ENCODE peak calls at places on chromosomes 16 and 17, in seven cellular contexts. J, K, Y, L, B, N and M are unnamed samples.

GRCh38 chr16:84851192-84852127 is 31.7 kb downstream of the CRISPLD2 start:
- DNase-seq in J (peak), Y (peak), B (no peak), K (no peak), N (no peak), L (no peak), M (peak)

GRCh38 chr16:28623172-28623711 is 13.4 kb upstream of the SULT1A1 start:
- DNase-seq in Y (no peak), N (peak), L (no peak), K (peak), B (peak), J (peak), M (peak)

GRCh38 chr17:82235775-82236141 is 6.9 kb downstream of the SLC16A3 start:
- DNase-seq in J (no peak), L (no peak), K (no peak), N (peak), B (no peak), Y (no peak), M (peak)

GRCh38 chr16:3076577-3076976 is 11.1 kb downstream of the IL32 start:
- DNase-seq in K (no peak), N (no peak), Y (no peak), J (no peak), L (no peak), B (no peak), M (no peak)

GRCh38 chr17:74757931-74758845 is 9.8 kb downstream of the NHERF1 start:
- DNase-seq in L (no peak), N (no peak), Y (no peak), K (no peak), J (no peak), B (no peak), M (no peak)

GRCh38 chr16:85327731-85328664 is 215.7 kb upstream of the CIBAR2 start:
- DNase-seq in L (no peak), B (no peak), K (no peak), Y (no peak), J (no peak), N (no peak), M (no peak)

GRCh38 chr16:67641779-67642708 is 2.9 kb upstream of the CARMIL2 start:
- DNase-seq in B (no peak), J (peak), K (no peak), L (no peak), Y (no peak), N (no peak), M (peak)

GRCh38 chr16:75193730-75194444 is 13.1 kb downstream of the CTRB2 start:
- DNase-seq in L (no peak), K (no peak), N (peak), B (no peak), Y (no peak), J (peak), M (no peak)

GRCh38 chr16:15765880-15766279 is 90.9 kb downstream of the MYH11 start:
- DNase-seq in J (no peak), N (no peak), B (no peak), Y (peak), K (peak), L (no peak), M (peak)

GRCh38 chr16:81610144-81610842 is 165.7 kb downstream of the CMIP start:
- DNase-seq in N (peak), J (peak), K (no peak), L (no peak), Y (peak), B (no peak), M (peak)

GRCh38 chr17:66469088-66469442 is 166.7 kb downstream of the PRKCA start:
- DNase-seq in J (no peak), Y (no peak), B (no peak), L (no peak), K (no peak), N (no peak), M (no peak)

GRCh38 chr17:64020068-64020766 is at the start of gene ICAM2:
- DNase-seq in N (peak), B (peak), L (no peak), Y (peak), J (peak), K (peak), M (no peak)

GRCh38 chr16:17305694-17306093 is 165.1 kb downstream of the XYLT1 start:
- DNase-seq in Y (no peak), L (no peak), N (no peak), K (no peak), B (no peak), J (no peak), M (no peak)